ENCODE peak calls at places on chromosomes 3 and 15, in four cellular contexts. D, O, F and E are unnamed samples.

GRCh38 chr15:88610756-88611231 is 10.3 kb upstream of the AEN start:
- DNase-seq in D (no peak), O (no peak), F (no peak), E (no peak)

GRCh38 chr15:47587938-47588817 is 129.1 kb upstream of the SEMA6D start:
- DNase-seq in D (no peak), O (no peak), F (no peak), E (no peak)

GRCh38 chr15:71374607-71375352 is 259.5 kb downstream of the THSD4 start:
- DNase-seq in D (no peak), O (no peak), F (peak; percentile 38), E (no peak)

GRCh38 chr3:33883538-33884203 is 85.2 kb downstream of the PDCD6IP start:
- DNase-seq in D (no peak), O (peak; percentile 53), F (no peak), E (peak; percentile 26)

GRCh38 chr3:128380295-128380694 is 86.4 kb downstream of the DNAJB8 start:
- DNase-seq in D (no peak), O (no peak), F (no peak), E (no peak)

GRCh38 chr3:56796202-56796601 is 5.5 kb downstream of the ARHGEF3 start:
- DNase-seq in D (peak; percentile 9), O (peak; percentile 32), F (no peak), E (no peak)

GRCh38 chr3:134426660-134427181 is 52.5 kb upstream of the AMOTL2 start:
- DNase-seq in D (no peak), O (peak; percentile 91), F (peak; percentile 39), E (peak; percentile 68)

GRCh38 chr15:78950906-78951840 is 6.3 kb upstream of the CTSH start:
- DNase-seq in D (no peak), O (peak; percentile 27), F (no peak), E (no peak)

GRCh38 chr3:177905895-177906511 is 630.2 kb upstream of the KCNMB2 start:
- DNase-seq in D (peak; percentile 72), O (peak; percentile 93), F (peak; percentile 57), E (peak; percentile 93)

GRCh38 chr3:149541091-149541491 is 66.6 kb downstream of the TM4SF4 start:
- DNase-seq in D (no peak), O (peak; percentile 69), F (peak; percentile 24), E (no peak)

GRCh38 chr3:98594630-98594961 is 1.2 kb upstream of the CPOX start:
- DNase-seq in D (no peak), O (no peak), F (no peak), E (no peak)
- H3K4me3 ChIP-seq in D (no peak overlapping the region), O (no peak overlapping the region), F (no peak overlapping the region), E (no peak overlapping the region)

GRCh38 chr3:183698760-183699159 is 1.2 kb downstream of the YEATS2 start:
- DNase-seq in D (no peak), O (peak; percentile 36), F (peak; percentile 19), E (no peak)
- H3K4me3 ChIP-seq in D (peak overlapping the region; percentile 89), O (peak overlapping the region; percentile 57), F (peak overlapping the region; percentile 94), E (peak overlapping the region; percentile 96)

DNA sequence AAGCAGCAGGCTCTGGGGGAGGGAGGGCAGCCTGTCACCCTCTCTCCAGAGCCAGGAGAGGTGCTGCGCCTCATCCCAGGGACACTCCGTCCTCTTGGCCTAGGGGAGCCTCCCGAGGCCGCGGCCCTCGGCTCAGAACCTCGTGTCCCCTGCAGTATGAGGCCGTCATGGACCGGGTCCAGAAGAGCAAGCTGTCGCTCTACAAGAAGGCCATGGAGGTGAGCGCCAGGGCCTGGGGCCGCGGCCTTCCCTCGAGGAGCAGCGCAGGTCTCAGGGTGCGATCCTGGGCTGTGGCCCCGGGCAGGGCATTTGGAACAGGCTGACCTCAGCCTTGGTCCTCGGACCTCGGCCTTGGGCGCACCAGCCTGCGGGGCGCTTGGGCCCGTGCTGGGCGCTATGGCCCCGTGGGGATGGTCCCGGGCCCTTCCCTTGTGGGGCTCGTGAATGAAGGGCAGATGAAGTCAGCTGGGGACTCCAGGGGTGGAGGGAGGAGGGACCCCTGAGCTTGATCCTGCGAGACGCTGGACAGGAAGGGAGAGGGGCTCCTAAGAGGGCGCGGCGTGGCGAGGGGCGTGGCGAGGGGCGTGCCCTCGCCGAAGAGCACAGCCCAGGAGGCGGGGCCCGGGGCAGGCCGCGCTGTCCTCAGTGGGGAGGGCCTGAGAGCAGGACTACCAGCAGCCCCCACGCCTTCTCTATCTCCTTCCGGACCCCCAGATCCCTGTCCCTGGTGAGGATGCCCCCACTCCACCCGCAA is 32.9 kb downstream of the PSTPIP1 start:
- DNase-seq in D (no peak), O (no peak), F (no peak), E (no peak)
- H3K4me3 ChIP-seq in D (peak overlapping the region; percentile 8), O (peak overlapping the region; percentile 33), F (no peak overlapping the region), E (peak overlapping the region; percentile 27)

GRCh38 chr3:101036676-101037075 is 43.5 kb upstream of the ABI3BP start:
- DNase-seq in D (no peak), O (no peak), F (no peak), E (no peak)
- H3K4me3 ChIP-seq in D (no peak overlapping the region), O (no peak overlapping the region), F (no peak overlapping the region), E (no peak overlapping the region)

DNA sequence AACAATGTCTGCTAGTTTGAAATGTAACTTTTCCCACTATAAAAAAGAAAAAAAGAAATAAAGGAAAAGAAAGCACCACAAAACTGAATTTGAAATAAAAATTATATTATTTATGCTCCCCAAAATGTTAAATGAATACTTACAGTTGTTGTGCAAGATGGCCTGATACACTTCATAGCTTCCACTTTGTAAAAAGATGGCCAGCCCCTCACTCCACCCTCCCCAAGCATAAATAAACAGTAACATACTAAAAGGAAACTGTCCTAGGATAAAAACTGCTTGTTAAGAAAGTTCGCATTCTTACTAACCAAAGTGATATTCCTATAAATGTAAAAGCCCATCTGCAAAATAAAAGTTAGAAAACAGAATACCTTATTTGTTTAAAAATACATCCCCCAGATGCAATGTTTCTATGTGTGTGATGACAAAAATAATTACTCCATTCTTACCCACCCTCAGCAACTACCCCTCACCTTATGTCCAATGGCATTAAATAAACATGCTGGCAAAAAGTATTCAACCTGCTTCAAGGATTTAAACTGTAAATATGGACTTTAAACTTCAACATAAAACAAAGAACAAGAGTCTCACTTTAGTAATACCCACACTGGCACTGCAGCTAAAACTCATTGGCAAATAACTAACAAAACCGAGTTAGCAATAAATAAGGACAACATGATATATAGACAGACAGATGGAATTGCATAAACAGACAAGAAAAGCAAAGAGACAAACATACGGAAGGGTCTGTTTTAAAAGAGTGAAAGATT is 47.8 kb downstream of the ZBTB20 start:
- DNase-seq in D (no peak), O (peak; percentile 17), F (no peak), E (no peak)
- H3K4me3 ChIP-seq in D (no peak overlapping the region), O (peak overlapping the region; percentile 27), F (peak overlapping the region; percentile 35), E (peak overlapping the region; percentile 39)

GRCh38 chr3:12288466-12289129 is at the start of gene PPARG:
- DNase-seq in D (no peak), O (peak; percentile 30), F (no peak), E (no peak)
- H3K4me3 ChIP-seq in D (peak within 1 kb of the TSS; percentile 72), O (peak within 1 kb of the TSS; percentile 81), F (peak within 1 kb of the TSS; percentile 56), E (peak within 1 kb of the TSS; percentile 71)